ENCODE peak calls at places on chromosomes 5 and 9, in five cellular contexts. D is stimulated activated CD4-positive, alpha-beta T cell treated with anti-CD3 and anti-CD28 coated beads, Interleukin-4, amount 100 ng/mL, for 48 hours; X is lower leg skin; S is dorsolateral prefrontal cortex; Y is RWPE1. G is an unnamed sample.

GRCh38 chr5:76372320-76373054 is 30.6 kb upstream of the IQGAP2 start:
- DNase-seq in X (no peak), Y (peak; percentile 96), S (no peak), D (no peak), G (no peak)

GRCh38 chr5:96407441-96407840 is 25.6 kb downstream of the PCSK1 start:
- DNase-seq in X (no peak), Y (no peak), S (no peak), D (no peak), G (no peak)

GRCh38 chr9:111945216-111945615 is 48.6 kb downstream of the UGCG start:
- DNase-seq in X (no peak), Y (no peak), S (no peak), D (peak; percentile 27), G (no peak)

GRCh38 chr9:93136011-93136440 is 2.0 kb upstream of the NINJ1 start:
- DNase-seq in Y (no peak), X (no peak), D (no peak), S (no peak), G (no peak)

GRCh38 chr5:181131514-181131913 is 545 bp upstream of the OR2V1 start:
- DNase-seq in X (peak; percentile 76), Y (no peak), S (no peak), D (no peak), G (no peak)

GRCh38 chr5:141430332-141431113 is at the start of gene PCDHGA12:
- DNase-seq in X (no peak), S (no peak), Y (peak; percentile 60), D (no peak), G (no peak)

GRCh38 chr5:151164687-151165392 is 7.3 kb upstream of the ANXA6 start:
- DNase-seq in Y (peak; percentile 85), X (peak; percentile 94), D (peak; percentile 71), S (peak; percentile 85), G (peak; percentile 87)

GRCh38 chr9:11194249-11194648 is 581.4 kb upstream of the PTPRD start:
- DNase-seq in X (no peak), Y (no peak), D (no peak), S (no peak), G (no peak)

G was measured in testis.